ENCODE peak calls at places on chromosomes 4 and X, in nine cellular contexts. J is GM06990, V is Karpas-422, K is GM23248, D is IMR-90, R is stomach, N is H7, I is AG04449, Q is colonic mucosa. L is an unnamed sample.

GRCh38 chr4:105106416-105106815 is 40.3 kb upstream of the TET2 start:
- DNase-seq in D (no peak), K (no peak), J (no peak), N (no peak), Q (no peak), I (no peak), R (no peak), V (no peak), L (no peak)

GRCh38 chrX:21412883-21413282 is 38.7 kb downstream of the CNKSR2 start:
- DNase-seq in I (no peak), K (peak; percentile 75), R (no peak), V (no peak), J (no peak), Q (no peak), D (peak; percentile 56), N (no peak), L (no peak)

GRCh38 chrX:149185087-149185486 is 320.0 kb downstream of the IDS start:
- DNase-seq in Q (no peak), D (no peak), R (no peak), V (no peak), K (peak; percentile 35), J (no peak), N (no peak), I (no peak), L (no peak)

GRCh38 chrX:101357166-101357795 is 8.7 kb upstream of the TIMM8A start:
- DNase-seq in V (no peak), K (peak; percentile 24), N (peak; percentile 23), D (peak; percentile 12), R (no peak), J (no peak), Q (no peak), I (no peak), L (peak; percentile 13)

GRCh38 chr4:21507439-21507838 is 441.1 kb downstream of the KCNIP4 start:
- DNase-seq in D (no peak), N (no peak), Q (no peak), J (no peak), K (peak; percentile 40), I (no peak), V (peak; percentile 41), R (no peak), L (peak; percentile 5)

GRCh38 chr4:57074753-57075152 is 35.4 kb downstream of the IGFBP7 start:
- DNase-seq in K (peak; percentile 89), N (no peak), D (peak; percentile 88), V (no peak), I (peak; percentile 73), Q (no peak), R (no peak), J (no peak), L (no peak)

GRCh38 chrX:53356186-53356585 is 66.3 kb downstream of the SMC1A start:
- DNase-seq in R (no peak), Q (no peak), N (peak; percentile 70), V (peak; percentile 88), D (no peak), K (peak; percentile 27), J (peak; percentile 21), I (no peak), L (peak; percentile 4)

GRCh38 chr4:19999331-19999730 is 252.4 kb upstream of the SLIT2 start:
- DNase-seq in K (no peak), D (no peak), J (no peak), R (no peak), V (no peak), I (no peak), N (no peak), Q (no peak), L (no peak)

GRCh38 chr4:143399113-143399949 is 62.7 kb downstream of the GAB1 start:
- DNase-seq in R (no peak), Q (no peak), V (peak; percentile 73), I (no peak), N (no peak), J (no peak), D (peak; percentile 21), K (peak; percentile 67), L (peak; percentile 54)

GRCh38 chr4:82620126-82620525 is 58.3 kb upstream of the TMEM150C start:
- DNase-seq in J (no peak), N (no peak), K (no peak), V (no peak), Q (no peak), I (no peak), R (no peak), D (no peak), L (no peak)

GRCh38 chr4:8912089-8912455 is 40.4 kb upstream of the HMX1 start:
- DNase-seq in Q (no peak), V (no peak), D (no peak), R (peak; percentile 16), J (no peak), I (no peak), N (no peak), K (no peak), L (no peak)

GRCh38 chr4:183746305-183747229 is 87.5 kb downstream of the TRAPPC11 start:
- DNase-seq in V (no peak), R (no peak), N (no peak), D (peak; percentile 6), K (peak; percentile 50), Q (no peak), I (no peak), J (no peak), L (peak; percentile 42)

GRCh38 chr4:173174184-173175156 is 5.9 kb downstream of the GALNT7 start:
- DNase-seq in R (no peak), N (peak; percentile 48), J (no peak), I (no peak), D (no peak), V (no peak), K (no peak), Q (no peak), L (no peak)

GRCh38 chr4:168524006-168524405 is 27.2 kb downstream of the PALLD start:
- DNase-seq in D (peak; percentile 88), V (no peak), I (peak; percentile 29), Q (no peak), J (no peak), K (peak; percentile 81), N (no peak), R (no peak), L (no peak)

GRCh38 chrX:16892504-16893362 is 22.6 kb upstream of the RBBP7 start:
- DNase-seq in J (peak; percentile 46), D (peak; percentile 82), V (peak; percentile 93), Q (peak; percentile 87), N (peak; percentile 82), K (peak; percentile 77), I (no peak), R (peak; percentile 72), L (peak; percentile 77)

GRCh38 chr4:151013944-151014343 is 1.1 kb downstream of the LRBA start:
- DNase-seq in D (no peak), Q (no peak), I (no peak), J (no peak), V (peak; percentile 73), N (no peak), K (peak; percentile 10), R (no peak), L (no peak)

GRCh38 chr4:55947912-55948725 is 626 bp upstream of the CEP135 start:
- DNase-seq in I (peak; percentile 90), R (no peak), N (no peak), D (peak; percentile 98), J (peak; percentile 43), K (peak; percentile 90), Q (peak; percentile 27), V (peak; percentile 70), L (peak; percentile 78)

GRCh38 chr4:168587326-168588125 is 90.7 kb downstream of the PALLD start:
- DNase-seq in D (peak; percentile 88), I (no peak), N (no peak), K (peak; percentile 92), R (no peak), V (no peak), J (no peak), Q (no peak), L (no peak)

GRCh38 chr4:16140520-16141249 is 56.9 kb upstream of the PROM1 start:
- DNase-seq in Q (peak; percentile 89), R (peak; percentile 79), V (no peak), N (no peak), J (no peak), I (peak; percentile 91), K (peak; percentile 83), D (peak; percentile 68), L (no peak)

GRCh38 chr4:111873801-111874200 is 271.5 kb upstream of the FAM241A start:
- DNase-seq in K (no peak), I (no peak), Q (no peak), J (no peak), R (no peak), V (no peak), D (no peak), N (no peak), L (no peak)
- H3K4me3 ChIP-seq in K (no peak overlapping the region), I (no peak overlapping the region), Q (no peak overlapping the region), J (no peak overlapping the region), R (no peak overlapping the region), V (no peak overlapping the region), D (no peak overlapping the region), N (no peak overlapping the region), L (no peak overlapping the region)

GRCh38 chr4:7674706-7675105 is 240.0 kb upstream of the PSAPL1 start:
- DNase-seq in Q (no peak), J (no peak), I (no peak), R (no peak), K (no peak), D (no peak), V (no peak), N (no peak), L (no peak)

GRCh38 chr4:7675136-7675535 is 240.4 kb upstream of the PSAPL1 start:
- DNase-seq in N (no peak), K (no peak), J (no peak), R (no peak), D (no peak), Q (no peak), V (no peak), I (no peak), L (no peak)

GRCh38 chr4:7672601-7673000 is 237.9 kb upstream of the PSAPL1 start:
- DNase-seq in J (no peak), V (no peak), R (no peak), Q (no peak), N (no peak), K (no peak), I (no peak), D (no peak), L (no peak)

GRCh38 chr4:7675612-7676320 is 241.0 kb upstream of the PSAPL1 start:
- DNase-seq in D (no peak), K (no peak), I (no peak), Q (no peak), R (no peak), V (no peak), N (no peak), J (no peak), L (no peak)

GRCh38 chr4:7673111-7673510 is 238.4 kb upstream of the PSAPL1 start:
- DNase-seq in N (no peak), Q (no peak), D (peak; percentile 18), V (no peak), I (no peak), R (no peak), J (no peak), K (peak; percentile 17), L (no peak)
- H3K4me3 ChIP-seq in N (no peak overlapping the region), Q (no peak overlapping the region), D (no peak overlapping the region), V (no peak overlapping the region), I (no peak overlapping the region), R (no peak overlapping the region), J (no peak overlapping the region), K (no peak overlapping the region), L (no peak overlapping the region)

GRCh38 chr4:48654015-48654664 is 125.9 kb downstream of the FRYL start:
- DNase-seq in D (peak; percentile 49), I (no peak), V (no peak), K (peak; percentile 15), J (no peak), Q (no peak), N (no peak), R (no peak), L (no peak)
- H3K4me3 ChIP-seq in D (no peak overlapping the region), I (no peak overlapping the region), V (no peak overlapping the region), K (peak overlapping the region; percentile 4), J (no peak overlapping the region), Q (no peak overlapping the region), N (no peak overlapping the region), R (no peak overlapping the region), L (no peak overlapping the region)

GRCh38 chrX:66017659-66018170 is 22.2 kb downstream of the VSIG4 start:
- DNase-seq in N (no peak), R (no peak), V (no peak), K (no peak), D (no peak), J (no peak), Q (peak; percentile 34), I (no peak), L (no peak)
- H3K4me3 ChIP-seq in N (no peak overlapping the region), R (no peak overlapping the region), V (no peak overlapping the region), K (no peak overlapping the region), D (no peak overlapping the region), J (no peak overlapping the region), Q (no peak overlapping the region), I (no peak overlapping the region), L (peak overlapping the region; percentile 1)